ENCODE peak calls at places on chromosome 19, in ten cellular contexts. One of them, this sample, is unnamed.

GRCh38 chr19:45400192-45400591 is 4.7 kb downstream of the PPP1R13L start:
- DNase-seq in stimulated activated CD4-positive, alpha-beta T cell treated with anti-CD3 and anti-CD28 coated beads, Interleukin-1b, Interleukin-23, amount 100 ng/mL, for 24 hours: no peak
- DNase-seq in activated T-cell treated with anti-CD3 and anti-CD28 coated beads, Interleukin-2, amount 50 U/mL, for 72 hours: no peak
- DNase-seq in T-cell: no peak
- DNase-seq in AG04450: no peak
- DNase-seq in aorta: no peak
- DNase-seq in NCI-H146: no peak
- DNase-seq in activated T-helper 1 cell treated with anti-CD3 and anti-CD28 coated beads, Interleukin-12 subunit alpha, Interleukin-12 subunit beta, Interleukin-2, Interleukin-4 antibody, amounts not matched to agents 30 ng/mL and 10 ng/mL and 1 ng/mL, durations not matched to agents 14 hours and 24 hours and 36 hours: no peak
- DNase-seq in COLO829: no peak
- DNase-seq in tibial nerve: no peak
- DNase-seq in this sample: no peak

GRCh38 chr19:16015805-16016173 is 60.5 kb upstream of the TPM4 start:
- DNase-seq in activated T-helper 1 cell treated with anti-CD3 and anti-CD28 coated beads, Interleukin-12 subunit alpha, Interleukin-12 subunit beta, Interleukin-2, Interleukin-4 antibody, amounts not matched to agents 30 ng/mL and 10 ng/mL and 1 ng/mL, durations not matched to agents 14 hours and 24 hours and 36 hours: no peak
- DNase-seq in NCI-H146: no peak
- DNase-seq in AG04450: no peak
- DNase-seq in COLO829: no peak
- DNase-seq in stimulated activated CD4-positive, alpha-beta T cell treated with anti-CD3 and anti-CD28 coated beads, Interleukin-1b, Interleukin-23, amount 100 ng/mL, for 24 hours: no peak
- DNase-seq in activated T-cell treated with anti-CD3 and anti-CD28 coated beads, Interleukin-2, amount 50 U/mL, for 72 hours: no peak
- DNase-seq in T-cell: no peak
- DNase-seq in tibial nerve: no peak
- DNase-seq in aorta: no peak
- DNase-seq in this sample: no peak

GRCh38 chr19:31318790-31319189 is 30.4 kb downstream of the TSHZ3 start:
- DNase-seq in activated T-helper 1 cell treated with anti-CD3 and anti-CD28 coated beads, Interleukin-12 subunit alpha, Interleukin-12 subunit beta, Interleukin-2, Interleukin-4 antibody, amounts not matched to agents 30 ng/mL and 10 ng/mL and 1 ng/mL, durations not matched to agents 14 hours and 24 hours and 36 hours: no peak
- DNase-seq in NCI-H146: no peak
- DNase-seq in T-cell: no peak
- DNase-seq in tibial nerve: no peak
- DNase-seq in aorta: no peak
- DNase-seq in activated T-cell treated with anti-CD3 and anti-CD28 coated beads, Interleukin-2, amount 50 U/mL, for 72 hours: no peak
- DNase-seq in stimulated activated CD4-positive, alpha-beta T cell treated with anti-CD3 and anti-CD28 coated beads, Interleukin-1b, Interleukin-23, amount 100 ng/mL, for 24 hours: no peak
- DNase-seq in COLO829: no peak
- DNase-seq in AG04450: no peak
- DNase-seq in this sample: no peak

GRCh38 chr19:43755256-43755801 is 567 bp upstream of the SMG9 start:
- DNase-seq in COLO829: peak
- DNase-seq in stimulated activated CD4-positive, alpha-beta T cell treated with anti-CD3 and anti-CD28 coated beads, Interleukin-1b, Interleukin-23, amount 100 ng/mL, for 24 hours: peak
- DNase-seq in activated T-helper 1 cell treated with anti-CD3 and anti-CD28 coated beads, Interleukin-12 subunit alpha, Interleukin-12 subunit beta, Interleukin-2, Interleukin-4 antibody, amounts not matched to agents 30 ng/mL and 10 ng/mL and 1 ng/mL, durations not matched to agents 14 hours and 24 hours and 36 hours: peak
- DNase-seq in NCI-H146: peak
- DNase-seq in tibial nerve: peak
- DNase-seq in T-cell: peak
- DNase-seq in aorta: peak
- DNase-seq in AG04450: no peak
- DNase-seq in activated T-cell treated with anti-CD3 and anti-CD28 coated beads, Interleukin-2, amount 50 U/mL, for 72 hours: peak
- DNase-seq in this sample: peak

GRCh38 chr19:4774136-4774535 is 17.4 kb upstream of the FEM1A start:
- DNase-seq in AG04450: no peak
- DNase-seq in stimulated activated CD4-positive, alpha-beta T cell treated with anti-CD3 and anti-CD28 coated beads, Interleukin-1b, Interleukin-23, amount 100 ng/mL, for 24 hours: no peak
- DNase-seq in tibial nerve: no peak
- DNase-seq in NCI-H146: no peak
- DNase-seq in activated T-cell treated with anti-CD3 and anti-CD28 coated beads, Interleukin-2, amount 50 U/mL, for 72 hours: no peak
- DNase-seq in activated T-helper 1 cell treated with anti-CD3 and anti-CD28 coated beads, Interleukin-12 subunit alpha, Interleukin-12 subunit beta, Interleukin-2, Interleukin-4 antibody, amounts not matched to agents 30 ng/mL and 10 ng/mL and 1 ng/mL, durations not matched to agents 14 hours and 24 hours and 36 hours: no peak
- DNase-seq in T-cell: no peak
- DNase-seq in aorta: no peak
- DNase-seq in COLO829: no peak
- DNase-seq in this sample: no peak

GRCh38 chr19:18866800-18867123 is 29.2 kb downstream of the CERS1 start:
- DNase-seq in activated T-cell treated with anti-CD3 and anti-CD28 coated beads, Interleukin-2, amount 50 U/mL, for 72 hours: no peak
- DNase-seq in stimulated activated CD4-positive, alpha-beta T cell treated with anti-CD3 and anti-CD28 coated beads, Interleukin-1b, Interleukin-23, amount 100 ng/mL, for 24 hours: no peak
- DNase-seq in AG04450: no peak
- DNase-seq in COLO829: no peak
- DNase-seq in NCI-H146: no peak
- DNase-seq in aorta: no peak
- DNase-seq in T-cell: no peak
- DNase-seq in activated T-helper 1 cell treated with anti-CD3 and anti-CD28 coated beads, Interleukin-12 subunit alpha, Interleukin-12 subunit beta, Interleukin-2, Interleukin-4 antibody, amounts not matched to agents 30 ng/mL and 10 ng/mL and 1 ng/mL, durations not matched to agents 14 hours and 24 hours and 36 hours: no peak
- DNase-seq in tibial nerve: no peak
- DNase-seq in this sample: no peak

GRCh38 chr19:54465367-54466109 is 2.0 kb upstream of the LENG9 start:
- DNase-seq in tibial nerve: no peak
- DNase-seq in T-cell: no peak
- DNase-seq in activated T-cell treated with anti-CD3 and anti-CD28 coated beads, Interleukin-2, amount 50 U/mL, for 72 hours: no peak
- DNase-seq in COLO829: no peak
- DNase-seq in AG04450: no peak
- DNase-seq in stimulated activated CD4-positive, alpha-beta T cell treated with anti-CD3 and anti-CD28 coated beads, Interleukin-1b, Interleukin-23, amount 100 ng/mL, for 24 hours: no peak
- DNase-seq in activated T-helper 1 cell treated with anti-CD3 and anti-CD28 coated beads, Interleukin-12 subunit alpha, Interleukin-12 subunit beta, Interleukin-2, Interleukin-4 antibody, amounts not matched to agents 30 ng/mL and 10 ng/mL and 1 ng/mL, durations not matched to agents 14 hours and 24 hours and 36 hours: no peak
- DNase-seq in aorta: peak
- DNase-seq in NCI-H146: no peak
- DNase-seq in this sample: no peak

GRCh38 chr19:14006766-14007562 is 844 bp upstream of the RFX1 start:
- DNase-seq in aorta: peak
- DNase-seq in activated T-helper 1 cell treated with anti-CD3 and anti-CD28 coated beads, Interleukin-12 subunit alpha, Interleukin-12 subunit beta, Interleukin-2, Interleukin-4 antibody, amounts not matched to agents 30 ng/mL and 10 ng/mL and 1 ng/mL, durations not matched to agents 14 hours and 24 hours and 36 hours: no peak
- DNase-seq in activated T-cell treated with anti-CD3 and anti-CD28 coated beads, Interleukin-2, amount 50 U/mL, for 72 hours: no peak
- DNase-seq in stimulated activated CD4-positive, alpha-beta T cell treated with anti-CD3 and anti-CD28 coated beads, Interleukin-1b, Interleukin-23, amount 100 ng/mL, for 24 hours: no peak
- DNase-seq in COLO829: no peak
- DNase-seq in NCI-H146: peak
- DNase-seq in AG04450: no peak
- DNase-seq in T-cell: no peak
- DNase-seq in tibial nerve: no peak
- DNase-seq in this sample: peak

GRCh38 chr19:13156968-13157882 is 7.0 kb downstream of the IER2 start:
- DNase-seq in aorta: no peak
- DNase-seq in activated T-helper 1 cell treated with anti-CD3 and anti-CD28 coated beads, Interleukin-12 subunit alpha, Interleukin-12 subunit beta, Interleukin-2, Interleukin-4 antibody, amounts not matched to agents 30 ng/mL and 10 ng/mL and 1 ng/mL, durations not matched to agents 14 hours and 24 hours and 36 hours: no peak
- DNase-seq in NCI-H146: no peak
- DNase-seq in AG04450: no peak
- DNase-seq in T-cell: no peak
- DNase-seq in activated T-cell treated with anti-CD3 and anti-CD28 coated beads, Interleukin-2, amount 50 U/mL, for 72 hours: no peak
- DNase-seq in tibial nerve: no peak
- DNase-seq in COLO829: no peak
- DNase-seq in stimulated activated CD4-positive, alpha-beta T cell treated with anti-CD3 and anti-CD28 coated beads, Interleukin-1b, Interleukin-23, amount 100 ng/mL, for 24 hours: no peak
- DNase-seq in this sample: no peak

GRCh38 chr19:34480971-34481821 is at the start of gene WTIP:
- DNase-seq in AG04450: peak
- DNase-seq in aorta: peak
- DNase-seq in tibial nerve: peak
- DNase-seq in stimulated activated CD4-positive, alpha-beta T cell treated with anti-CD3 and anti-CD28 coated beads, Interleukin-1b, Interleukin-23, amount 100 ng/mL, for 24 hours: no peak
- DNase-seq in activated T-cell treated with anti-CD3 and anti-CD28 coated beads, Interleukin-2, amount 50 U/mL, for 72 hours: no peak
- DNase-seq in COLO829: no peak
- DNase-seq in T-cell: no peak
- DNase-seq in activated T-helper 1 cell treated with anti-CD3 and anti-CD28 coated beads, Interleukin-12 subunit alpha, Interleukin-12 subunit beta, Interleukin-2, Interleukin-4 antibody, amounts not matched to agents 30 ng/mL and 10 ng/mL and 1 ng/mL, durations not matched to agents 14 hours and 24 hours and 36 hours: no peak
- DNase-seq in NCI-H146: no peak
- DNase-seq in this sample: no peak

GRCh38 chr19:12140545-12141404 is 625 bp upstream of the ZNF20 start:
- DNase-seq in T-cell: peak
- DNase-seq in COLO829: peak
- DNase-seq in stimulated activated CD4-positive, alpha-beta T cell treated with anti-CD3 and anti-CD28 coated beads, Interleukin-1b, Interleukin-23, amount 100 ng/mL, for 24 hours: peak
- DNase-seq in activated T-cell treated with anti-CD3 and anti-CD28 coated beads, Interleukin-2, amount 50 U/mL, for 72 hours: peak
- DNase-seq in aorta: peak
- DNase-seq in tibial nerve: peak
- DNase-seq in NCI-H146: peak
- DNase-seq in activated T-helper 1 cell treated with anti-CD3 and anti-CD28 coated beads, Interleukin-12 subunit alpha, Interleukin-12 subunit beta, Interleukin-2, Interleukin-4 antibody, amounts not matched to agents 30 ng/mL and 10 ng/mL and 1 ng/mL, durations not matched to agents 14 hours and 24 hours and 36 hours: peak
- DNase-seq in AG04450: peak
- DNase-seq in this sample: peak

GRCh38 chr19:40286674-40287421 is 1.7 kb upstream of the AKT2 start:
- DNase-seq in activated T-cell treated with anti-CD3 and anti-CD28 coated beads, Interleukin-2, amount 50 U/mL, for 72 hours: no peak
- DNase-seq in activated T-helper 1 cell treated with anti-CD3 and anti-CD28 coated beads, Interleukin-12 subunit alpha, Interleukin-12 subunit beta, Interleukin-2, Interleukin-4 antibody, amounts not matched to agents 30 ng/mL and 10 ng/mL and 1 ng/mL, durations not matched to agents 14 hours and 24 hours and 36 hours: no peak
- DNase-seq in stimulated activated CD4-positive, alpha-beta T cell treated with anti-CD3 and anti-CD28 coated beads, Interleukin-1b, Interleukin-23, amount 100 ng/mL, for 24 hours: no peak
- DNase-seq in AG04450: no peak
- DNase-seq in NCI-H146: no peak
- DNase-seq in aorta: no peak
- DNase-seq in tibial nerve: no peak
- DNase-seq in COLO829: no peak
- DNase-seq in T-cell: no peak
- DNase-seq in this sample: no peak

GRCh38 chr19:4191044-4191443 is 8.6 kb downstream of the ANKRD24 start:
- DNase-seq in activated T-helper 1 cell treated with anti-CD3 and anti-CD28 coated beads, Interleukin-12 subunit alpha, Interleukin-12 subunit beta, Interleukin-2, Interleukin-4 antibody, amounts not matched to agents 30 ng/mL and 10 ng/mL and 1 ng/mL, durations not matched to agents 14 hours and 24 hours and 36 hours: no peak
- DNase-seq in COLO829: no peak
- DNase-seq in AG04450: no peak
- DNase-seq in NCI-H146: peak
- DNase-seq in aorta: no peak
- DNase-seq in tibial nerve: no peak
- DNase-seq in activated T-cell treated with anti-CD3 and anti-CD28 coated beads, Interleukin-2, amount 50 U/mL, for 72 hours: no peak
- DNase-seq in T-cell: no peak
- DNase-seq in stimulated activated CD4-positive, alpha-beta T cell treated with anti-CD3 and anti-CD28 coated beads, Interleukin-1b, Interleukin-23, amount 100 ng/mL, for 24 hours: no peak
- DNase-seq in this sample: no peak

GRCh38 chr19:33458807-33459206 is 62.8 kb downstream of the PEPD start:
- DNase-seq in COLO829: no peak
- DNase-seq in NCI-H146: no peak
- DNase-seq in activated T-helper 1 cell treated with anti-CD3 and anti-CD28 coated beads, Interleukin-12 subunit alpha, Interleukin-12 subunit beta, Interleukin-2, Interleukin-4 antibody, amounts not matched to agents 30 ng/mL and 10 ng/mL and 1 ng/mL, durations not matched to agents 14 hours and 24 hours and 36 hours: no peak
- DNase-seq in T-cell: no peak
- DNase-seq in aorta: no peak
- DNase-seq in stimulated activated CD4-positive, alpha-beta T cell treated with anti-CD3 and anti-CD28 coated beads, Interleukin-1b, Interleukin-23, amount 100 ng/mL, for 24 hours: no peak
- DNase-seq in tibial nerve: no peak
- DNase-seq in activated T-cell treated with anti-CD3 and anti-CD28 coated beads, Interleukin-2, amount 50 U/mL, for 72 hours: no peak
- DNase-seq in AG04450: no peak
- DNase-seq in this sample: no peak

GRCh38 chr19:2634228-2634951 is 68.1 kb downstream of the GNG7 start:
- DNase-seq in tibial nerve: no peak
- DNase-seq in activated T-helper 1 cell treated with anti-CD3 and anti-CD28 coated beads, Interleukin-12 subunit alpha, Interleukin-12 subunit beta, Interleukin-2, Interleukin-4 antibody, amounts not matched to agents 30 ng/mL and 10 ng/mL and 1 ng/mL, durations not matched to agents 14 hours and 24 hours and 36 hours: no peak
- DNase-seq in activated T-cell treated with anti-CD3 and anti-CD28 coated beads, Interleukin-2, amount 50 U/mL, for 72 hours: no peak
- DNase-seq in T-cell: no peak
- DNase-seq in AG04450: no peak
- DNase-seq in NCI-H146: no peak
- DNase-seq in COLO829: no peak
- DNase-seq in aorta: no peak
- DNase-seq in stimulated activated CD4-positive, alpha-beta T cell treated with anti-CD3 and anti-CD28 coated beads, Interleukin-1b, Interleukin-23, amount 100 ng/mL, for 24 hours: no peak
- DNase-seq in this sample: no peak

GRCh38 chr19:53881482-53882390 is at the start of gene PRKCG:
- DNase-seq in activated T-helper 1 cell treated with anti-CD3 and anti-CD28 coated beads, Interleukin-12 subunit alpha, Interleukin-12 subunit beta, Interleukin-2, Interleukin-4 antibody, amounts not matched to agents 30 ng/mL and 10 ng/mL and 1 ng/mL, durations not matched to agents 14 hours and 24 hours and 36 hours: peak
- DNase-seq in stimulated activated CD4-positive, alpha-beta T cell treated with anti-CD3 and anti-CD28 coated beads, Interleukin-1b, Interleukin-23, amount 100 ng/mL, for 24 hours: no peak
- DNase-seq in T-cell: peak
- DNase-seq in tibial nerve: no peak
- DNase-seq in AG04450: no peak
- DNase-seq in NCI-H146: no peak
- DNase-seq in activated T-cell treated with anti-CD3 and anti-CD28 coated beads, Interleukin-2, amount 50 U/mL, for 72 hours: peak
- DNase-seq in aorta: peak
- DNase-seq in COLO829: no peak
- DNase-seq in this sample: peak

GRCh38 chr19:10835089-10835753 is 791 bp downstream of the TMED1 start:
- DNase-seq in activated T-helper 1 cell treated with anti-CD3 and anti-CD28 coated beads, Interleukin-12 subunit alpha, Interleukin-12 subunit beta, Interleukin-2, Interleukin-4 antibody, amounts not matched to agents 30 ng/mL and 10 ng/mL and 1 ng/mL, durations not matched to agents 14 hours and 24 hours and 36 hours: no peak
- DNase-seq in aorta: no peak
- DNase-seq in T-cell: peak
- DNase-seq in tibial nerve: no peak
- DNase-seq in NCI-H146: peak
- DNase-seq in AG04450: no peak
- DNase-seq in COLO829: peak
- DNase-seq in activated T-cell treated with anti-CD3 and anti-CD28 coated beads, Interleukin-2, amount 50 U/mL, for 72 hours: peak
- DNase-seq in stimulated activated CD4-positive, alpha-beta T cell treated with anti-CD3 and anti-CD28 coated beads, Interleukin-1b, Interleukin-23, amount 100 ng/mL, for 24 hours: no peak
- DNase-seq in this sample: peak

GRCh38 chr19:33500991-33501390 is 20.6 kb downstream of the PEPD start:
- DNase-seq in COLO829: no peak
- DNase-seq in stimulated activated CD4-positive, alpha-beta T cell treated with anti-CD3 and anti-CD28 coated beads, Interleukin-1b, Interleukin-23, amount 100 ng/mL, for 24 hours: no peak
- DNase-seq in NCI-H146: no peak
- DNase-seq in activated T-cell treated with anti-CD3 and anti-CD28 coated beads, Interleukin-2, amount 50 U/mL, for 72 hours: no peak
- DNase-seq in AG04450: no peak
- DNase-seq in tibial nerve: no peak
- DNase-seq in T-cell: no peak
- DNase-seq in aorta: no peak
- DNase-seq in activated T-helper 1 cell treated with anti-CD3 and anti-CD28 coated beads, Interleukin-12 subunit alpha, Interleukin-12 subunit beta, Interleukin-2, Interleukin-4 antibody, amounts not matched to agents 30 ng/mL and 10 ng/mL and 1 ng/mL, durations not matched to agents 14 hours and 24 hours and 36 hours: no peak
- DNase-seq in this sample: no peak

GRCh38 chr19:30060872-30061556 is 119.0 kb downstream of the URI1 start:
- DNase-seq in aorta: no peak
- DNase-seq in AG04450: no peak
- DNase-seq in COLO829: no peak
- DNase-seq in activated T-helper 1 cell treated with anti-CD3 and anti-CD28 coated beads, Interleukin-12 subunit alpha, Interleukin-12 subunit beta, Interleukin-2, Interleukin-4 antibody, amounts not matched to agents 30 ng/mL and 10 ng/mL and 1 ng/mL, durations not matched to agents 14 hours and 24 hours and 36 hours: no peak
- DNase-seq in stimulated activated CD4-positive, alpha-beta T cell treated with anti-CD3 and anti-CD28 coated beads, Interleukin-1b, Interleukin-23, amount 100 ng/mL, for 24 hours: no peak
- DNase-seq in activated T-cell treated with anti-CD3 and anti-CD28 coated beads, Interleukin-2, amount 50 U/mL, for 72 hours: no peak
- DNase-seq in NCI-H146: no peak
- DNase-seq in T-cell: no peak
- DNase-seq in tibial nerve: no peak
- DNase-seq in this sample: peak

GRCh38 chr19:19087676-19088075 is 23.9 kb downstream of the SLC25A42 start:
- DNase-seq in T-cell: no peak
- DNase-seq in AG04450: no peak
- DNase-seq in COLO829: no peak
- DNase-seq in activated T-helper 1 cell treated with anti-CD3 and anti-CD28 coated beads, Interleukin-12 subunit alpha, Interleukin-12 subunit beta, Interleukin-2, Interleukin-4 antibody, amounts not matched to agents 30 ng/mL and 10 ng/mL and 1 ng/mL, durations not matched to agents 14 hours and 24 hours and 36 hours: no peak
- DNase-seq in stimulated activated CD4-positive, alpha-beta T cell treated with anti-CD3 and anti-CD28 coated beads, Interleukin-1b, Interleukin-23, amount 100 ng/mL, for 24 hours: no peak
- DNase-seq in NCI-H146: no peak
- DNase-seq in tibial nerve: no peak
- DNase-seq in activated T-cell treated with anti-CD3 and anti-CD28 coated beads, Interleukin-2, amount 50 U/mL, for 72 hours: no peak
- DNase-seq in aorta: no peak
- DNase-seq in this sample: no peak

This sample was measured in K562.